ENCODE peak calls at places on chromosomes 13 and 19, in six cellular contexts. X, Z, N, O, U and E are unnamed samples.
A peak's percentile ranks its signal among the peaks of the same experiment; 100 is the strongest.

GRCh38 chr13:32426191-32426980 is 1.5 kb downstream of the N4BP2L1 start:
- DNase-seq in X (no peak), Z (peak; percentile 36), O (no peak), U (no peak), N (no peak), E (no peak)

GRCh38 chr19:32342695-32343094 is 2.7 kb upstream of the ZNF507 start:
- DNase-seq in Z (no peak), X (no peak), N (no peak), O (no peak), U (no peak), E (no peak)

GRCh38 chr13:32234914-32235313 is 80.2 kb downstream of the ZAR1L start:
- DNase-seq in X (no peak), N (no peak), Z (no peak), U (no peak), O (peak; percentile 14), E (no peak)

GRCh38 chr13:64697226-64697625 is 2532.9 kb downstream of the PCDH9 start:
- DNase-seq in X (no peak), U (no peak), N (no peak), Z (no peak), O (no peak), E (no peak)

GRCh38 chr13:102872131-102872530 is 26.3 kb downstream of the ERCC5 start:
- DNase-seq in Z (peak; percentile 48), X (no peak), U (no peak), O (no peak), N (no peak), E (no peak)

GRCh38 chr13:109336730-109337129 is 449.7 kb downstream of the IRS2 start:
- DNase-seq in N (no peak), O (peak; percentile 19), X (no peak), U (no peak), Z (peak; percentile 95), E (no peak)

GRCh38 chr19:4976412-4977298 is 7.7 kb downstream of the KDM4B start:
- DNase-seq in Z (peak; percentile 98), U (peak; percentile 64), X (peak; percentile 66), N (peak; percentile 80), O (peak; percentile 97), E (peak; percentile 47)

GRCh38 chr19:18718846-18719458 is 35.5 kb downstream of the CRTC1 start:
- DNase-seq in Z (no peak), X (no peak), N (no peak), O (no peak), U (no peak), E (no peak)

GRCh38 chr19:22428299-22428913 is 6.3 kb upstream of the ZNF98 start:
- DNase-seq in Z (no peak), O (no peak), N (no peak), U (no peak), X (no peak), E (no peak)

GRCh38 chr19:46603195-46603637 is 2.1 kb downstream of the CALM3 start:
- DNase-seq in X (no peak), U (no peak), O (no peak), Z (no peak), N (no peak), E (peak; percentile 40)

GRCh38 chr19:38134538-38135149 is 89.4 kb downstream of the DPF1 start:
- DNase-seq in O (peak; percentile 69), Z (peak; percentile 64), N (no peak), X (peak; percentile 68), U (no peak), E (peak; percentile 65)

GRCh38 chr13:114065926-114066774 is 66.3 kb downstream of the RASA3 start:
- DNase-seq in U (no peak), N (no peak), Z (no peak), X (no peak), O (no peak), E (no peak)

GRCh38 chr13:114149774-114150740 is 17.6 kb upstream of the RASA3 start:
- DNase-seq in X (no peak), N (no peak), U (no peak), Z (no peak), O (no peak), E (no peak)

GRCh38 chr19:40519352-40520322 is 52.8 kb downstream of the SPTBN4 start:
- DNase-seq in U (no peak), X (peak; percentile 52), Z (peak; percentile 44), N (no peak), O (no peak), E (no peak)

GRCh38 chr19:45467456-45468158 is at the start of gene FOSB:
- DNase-seq in N (peak; percentile 93), X (peak; percentile 94), O (peak; percentile 97), U (peak; percentile 86), Z (peak; percentile 96), E (peak; percentile 96)

GRCh38 chr19:48845384-48845783 is 9.1 kb upstream of the HSD17B14 start:
- DNase-seq in N (no peak), Z (no peak), U (no peak), X (no peak), O (no peak), E (no peak)

GRCh38 chr19:1445185-1445931 is 4.6 kb upstream of the APC2 start:
- DNase-seq in Z (peak; percentile 53), U (peak; percentile 31), N (peak; percentile 65), X (peak; percentile 81), O (peak; percentile 63), E (peak; percentile 94)

GRCh38 chr19:58311345-58311744 is 6.2 kb downstream of the ERVK3-1 start:
- DNase-seq in U (no peak), N (no peak), O (no peak), X (no peak), Z (no peak), E (no peak)

GRCh38 chr19:341386-342127 is 3.0 kb downstream of the MIER2 start:
- DNase-seq in N (no peak), Z (no peak), U (no peak), O (no peak), X (no peak), E (no peak)

GRCh38 chr13:43145556-43145955 is 122.2 kb downstream of the DNAJC15 start:
- DNase-seq in O (no peak), X (no peak), U (no peak), Z (no peak), N (no peak), E (no peak)

GRCh38 chr19:33799507-33799906 is 2.8 kb downstream of the KCTD15 start:
- DNase-seq in U (no peak), O (no peak), X (no peak), Z (no peak), N (no peak), E (peak; percentile 72)

GRCh38 chr13:51025245-51025872 is 85.7 kb downstream of the C13orf42 start:
- DNase-seq in U (no peak), X (no peak), N (no peak), O (no peak), Z (no peak), E (no peak)

GRCh38 chr13:78689011-78689410 is 30.1 kb upstream of the OBI1 start:
- DNase-seq in X (peak; percentile 53), O (no peak), U (no peak), N (no peak), Z (peak; percentile 10), E (no peak)

GRCh38 chr13:44591316-44591715 is 15.2 kb upstream of the TSC22D1 start:
- DNase-seq in Z (no peak), O (no peak), X (no peak), N (no peak), U (no peak), E (no peak)

GRCh38 chr19:8329993-8330392 is 8.7 kb downstream of the RPS28 start:
- DNase-seq in O (no peak), X (no peak), U (no peak), Z (no peak), N (no peak), E (no peak)

GRCh38 chr19:46042252-46042883 is 1.6 kb upstream of the IGFL4 start:
- DNase-seq in N (no peak), O (no peak), Z (no peak), U (no peak), X (no peak), E (no peak)

GRCh38 chr13:27835799-27836198 is 43.5 kb downstream of the GSX1 start:
- DNase-seq in U (no peak), O (no peak), N (no peak), X (no peak), Z (no peak), E (no peak)

GRCh38 chr19:49497047-49497789 is 984 bp downstream of the RPS11 start:
- DNase-seq in U (peak; percentile 47), X (no peak), O (peak; percentile 68), N (peak; percentile 75), Z (peak; percentile 71), E (peak; percentile 68)

GRCh38 chr13:77555246-77555645 is 19.7 kb downstream of the SCEL start:
- DNase-seq in U (no peak), O (no peak), N (no peak), Z (no peak), X (no peak), E (no peak)